ENCODE peak calls at places on chromosomes 4 and X, in ten cellular contexts. V, U, T, Z, J, K, P, Q, Y and M are unnamed samples.

GRCh38 chr4:153466637-153467153 is 535 bp downstream of the TMEM131L start:
- DNase-seq in V (no peak), U (no peak), T (no peak), Z (no peak), J (no peak), K (no peak), P (no peak), Q (peak; percentile 57), Y (peak; percentile 19), M (peak; percentile 64)

GRCh38 chr4:2138846-2139500 is 79.8 kb downstream of the NAT8L start:
- DNase-seq in V (peak; percentile 42), U (no peak), T (no peak), Z (no peak), J (no peak), K (no peak), P (no peak), Q (no peak), Y (peak; percentile 10), M (no peak)

GRCh38 chrX:5646818-5647217 is 581.8 kb downstream of the NLGN4X start:
- DNase-seq in V (no peak), U (no peak), T (no peak), Z (no peak), J (no peak), K (no peak), P (no peak), Q (no peak), Y (no peak), M (no peak)

GRCh38 chr4:41426523-41426922 is 111.4 kb upstream of the LIMCH1 start:
- DNase-seq in V (no peak), U (no peak), T (no peak), Z (no peak), J (no peak), K (no peak), P (peak; percentile 9), Q (no peak), Y (no peak), M (no peak)

GRCh38 chrX:44043496-44043895 is 70.3 kb upstream of the NDP start:
- DNase-seq in V (no peak), U (peak; percentile 2), T (no peak), Z (no peak), J (no peak), K (no peak), P (no peak), Q (no peak), Y (no peak), M (no peak)

GRCh38 chrX:20284444-20284843 is 17.7 kb upstream of the RPS6KA3 start:
- DNase-seq in V (no peak), U (no peak), T (no peak), Z (no peak), J (no peak), K (no peak), P (no peak), Q (no peak), Y (no peak), M (no peak)

GRCh38 chr4:58515206-58515605 is 1405.0 kb upstream of the IGFBP7 start:
- DNase-seq in V (no peak), U (no peak), T (no peak), Z (no peak), J (no peak), K (no peak), P (no peak), Q (no peak), Y (peak; percentile 7), M (no peak)

GRCh38 chrX:86148594-86148993 is 343 bp downstream of the DACH2 start:
- DNase-seq in V (no peak), U (no peak), T (no peak), Z (no peak), J (peak; percentile 4), K (no peak), P (no peak), Q (no peak), Y (peak; percentile 11), M (no peak)

GRCh38 chr4:15562114-15562513 is 92.4 kb downstream of the CC2D2A start:
- DNase-seq in V (no peak), U (no peak), T (no peak), Z (no peak), J (no peak), K (no peak), P (no peak), Q (no peak), Y (no peak), M (no peak)

GRCh38 chr4:121070696-121071639 is 1.4 kb downstream of the NDNF start:
- DNase-seq in V (peak; percentile 72), U (peak; percentile 52), T (no peak), Z (no peak), J (peak; percentile 76), K (peak; percentile 77), P (peak; percentile 28), Q (peak; percentile 67), Y (peak; percentile 80), M (no peak)

GRCh38 chrX:39973810-39974209 is 123.9 kb downstream of the BCOR start:
- DNase-seq in V (no peak), U (no peak), T (no peak), Z (no peak), J (no peak), K (no peak), P (no peak), Q (no peak), Y (no peak), M (no peak)

GRCh38 chr4:168666531-168666930 is 169.7 kb downstream of the PALLD start:
- DNase-seq in V (no peak), U (no peak), T (peak; percentile 75), Z (peak; percentile 77), J (no peak), K (no peak), P (peak; percentile 26), Q (no peak), Y (no peak), M (no peak)

GRCh38 chr4:72286185-72286584 is 254.4 kb downstream of the NPFFR2 start:
- DNase-seq in V (no peak), U (no peak), T (peak; percentile 70), Z (peak; percentile 50), J (no peak), K (no peak), P (peak; percentile 5), Q (peak; percentile 13), Y (peak; percentile 44), M (no peak)

GRCh38 chr4:119113033-119113655 is 22.5 kb upstream of the MYOZ2 start:
- DNase-seq in V (no peak), U (no peak), T (peak; percentile 88), Z (peak; percentile 95), J (no peak), K (no peak), P (peak; percentile 90), Q (no peak), Y (no peak), M (no peak)

GRCh38 chrX:111442791-111443190 is 30.8 kb upstream of the DCX start:
- DNase-seq in V (no peak), U (no peak), T (no peak), Z (no peak), J (no peak), K (no peak), P (no peak), Q (no peak), Y (no peak), M (no peak)

GRCh38 chrX:111445485-111445884 is 33.5 kb upstream of the DCX start:
- DNase-seq in V (peak; percentile 21), U (no peak), T (peak; percentile 62), Z (peak; percentile 37), J (peak; percentile 2), K (no peak), P (peak; percentile 42), Q (peak; percentile 78), Y (peak; percentile 73), M (no peak)

GRCh38 chrX:111444881-111445280 is 32.9 kb upstream of the DCX start:
- DNase-seq in V (no peak), U (no peak), T (no peak), Z (no peak), J (no peak), K (no peak), P (no peak), Q (no peak), Y (peak; percentile 11), M (no peak)

GRCh38 chrX:111447298-111447697 is 35.3 kb upstream of the DCX start:
- DNase-seq in V (peak; percentile 58), U (peak; percentile 12), T (peak; percentile 22), Z (no peak), J (peak; percentile 36), K (peak; percentile 41), P (no peak), Q (peak; percentile 74), Y (peak; percentile 57), M (no peak)
- TF ChIP-seq CTCF in V (peak; percentile 39), U (no peak), T (peak; percentile 36), Z (no peak), J (no peak), K (peak; percentile 27), P (no peak), Q (peak; percentile 20), Y (peak; percentile 54), M (no peak)

GRCh38 chrX:46572295-46572936 is 1.1 kb upstream of the CHST7 start:
- DNase-seq in V (no peak), U (no peak), T (no peak), Z (no peak), J (no peak), K (no peak), P (no peak), Q (no peak), Y (no peak), M (no peak)
- TF ChIP-seq CTCF in V (no peak), U (no peak), T (no peak), Z (no peak), J (no peak), K (no peak), P (no peak), Q (no peak), Y (no peak), M (no peak)

DNA sequence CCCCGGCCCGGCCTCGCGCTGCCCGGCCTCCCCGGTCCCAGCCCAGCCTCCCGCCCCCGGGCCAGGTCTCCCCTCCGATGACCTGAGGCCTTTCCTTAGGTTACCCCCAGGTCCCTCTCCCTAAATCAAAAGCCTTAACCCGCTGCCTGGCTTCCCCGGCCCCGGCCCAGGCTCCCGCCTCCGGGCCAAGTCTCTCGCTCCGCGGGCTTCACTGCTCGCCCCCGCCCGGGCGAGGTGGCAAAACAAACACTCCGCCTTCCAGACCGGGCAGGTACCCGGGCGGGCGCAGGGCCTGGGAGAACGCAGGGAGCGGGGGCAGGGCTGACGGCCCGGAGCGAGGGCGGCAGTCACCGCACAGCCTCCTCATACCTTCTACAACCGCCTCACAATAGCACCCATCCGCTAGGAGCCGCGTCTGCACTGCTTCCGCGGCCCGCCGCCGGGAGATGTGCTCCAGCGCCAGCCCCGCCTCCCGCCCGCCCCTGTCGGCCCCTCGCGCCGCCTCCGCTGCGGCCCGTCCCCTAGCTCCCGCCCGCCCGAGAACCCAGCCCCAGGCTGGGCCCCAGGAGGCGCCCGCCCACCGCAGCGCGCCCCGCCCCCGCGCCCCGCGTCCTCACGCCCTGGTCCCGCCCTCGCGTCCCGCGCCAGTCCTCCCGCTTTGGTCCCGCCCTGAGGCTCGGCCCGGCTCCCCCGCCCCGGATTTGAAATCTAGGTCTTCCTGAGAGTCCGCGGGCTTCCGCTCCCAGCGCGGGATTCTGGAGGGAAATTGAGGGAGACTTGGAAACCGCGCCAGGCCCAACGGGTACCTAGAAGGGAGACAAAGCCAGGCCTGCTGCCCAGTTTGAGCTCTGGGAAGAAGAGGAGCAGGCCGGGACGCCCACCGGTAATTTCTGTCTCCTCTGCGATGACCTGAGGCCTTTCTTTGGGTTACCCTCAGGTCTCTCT is at the start of the genes CASP3 and PRIMPOL:
- DNase-seq in V (peak; percentile 97), U (peak; percentile 95), T (peak; percentile 89), Z (peak; percentile 97), J (peak; percentile 98), K (peak; percentile 95), P (peak; percentile 97), Q (peak; percentile 96), Y (peak; percentile 96), M (peak; percentile 98)
- TF ChIP-seq CTCF in V (no peak), U (no peak), T (peak; percentile 7), Z (peak; percentile 26), J (no peak), K (no peak), P (peak; percentile 11), Q (peak; percentile 32), Y (no peak), M (no peak)

GRCh38 chrX:110346681-110347080 is 12.0 kb upstream of the RTL9 start:
- DNase-seq in V (peak; percentile 29), U (no peak), T (no peak), Z (no peak), J (peak; percentile 3), K (peak; percentile 15), P (peak; percentile 56), Q (peak; percentile 25), Y (peak; percentile 40), M (no peak)
- TF ChIP-seq CTCF in V (no peak), U (no peak), T (no peak), Z (no peak), J (no peak), K (no peak), P (peak; percentile 24), Q (peak; percentile 31), Y (no peak), M (no peak)